ENCODE peak calls at places on chromosomes 7 and 10, in nine cellular contexts. V is IMR-90, S is H7, C is fibroblast of lung, H is mammary epithelial cell, R is adrenal gland, Z is SJCRH30, L is thoracic aorta, Q is lower lobe of right lung. U is an unnamed sample.

GRCh38 chr7:44284216-44284615 is 41.2 kb downstream of the CAMK2B start:
- DNase-seq in R (peak; percentile 1), H (no peak), L (no peak), Z (peak; percentile 5), S (no peak), Q (peak; percentile 38), V (peak; percentile 40), C (peak; percentile 18), U (no peak)

GRCh38 chr10:60295028-60295937 is 94.4 kb downstream of the ANK3 start:
- DNase-seq in V (no peak), L (no peak), Q (no peak), H (no peak), C (no peak), Z (no peak), R (no peak), S (no peak), U (no peak)

GRCh38 chr10:48885376-48885775 is 54.3 kb downstream of the LRRC18 start:
- DNase-seq in H (no peak), L (no peak), R (peak; percentile 23), S (peak; percentile 69), C (peak; percentile 0), Q (no peak), Z (peak; percentile 7), V (no peak), U (no peak)

GRCh38 chr7:149733554-149734513 is 39.6 kb downstream of the ZNF467 start:
- DNase-seq in Z (no peak), L (no peak), H (no peak), C (no peak), Q (peak; percentile 45), R (no peak), S (no peak), V (no peak), U (no peak)

GRCh38 chr7:89593125-89593524 is 561.1 kb upstream of the STEAP1 start:
- DNase-seq in L (no peak), C (no peak), R (no peak), Z (no peak), S (no peak), H (no peak), V (no peak), Q (no peak), U (no peak)

GRCh38 chr7:17663056-17663675 is 277.1 kb downstream of the SNX13 start:
- DNase-seq in Z (no peak), Q (no peak), L (no peak), R (no peak), V (peak; percentile 89), S (no peak), C (peak; percentile 93), H (peak; percentile 69), U (no peak)

GRCh38 chr10:71621783-71622526 is 97.6 kb downstream of the C10orf105 start:
- DNase-seq in S (peak; percentile 64), H (peak; percentile 17), Q (no peak), Z (peak; percentile 60), R (peak; percentile 77), C (peak; percentile 73), V (peak; percentile 36), L (no peak), U (no peak)

GRCh38 chr10:82211331-82211730 is 336.3 kb downstream of the NRG3 start:
- DNase-seq in C (no peak), Q (no peak), L (no peak), H (no peak), V (no peak), Z (no peak), S (no peak), R (no peak), U (no peak)

GRCh38 chr7:123598657-123599056 is 3.0 kb upstream of the ASB15 start:
- DNase-seq in L (no peak), R (no peak), H (no peak), C (no peak), V (no peak), S (no peak), Z (no peak), Q (no peak), U (no peak)

GRCh38 chr10:69504576-69505250 is 53.4 kb downstream of the TSPAN15 start:
- DNase-seq in S (peak; percentile 40), V (no peak), H (no peak), Z (no peak), Q (peak; percentile 38), L (no peak), C (no peak), R (no peak), U (no peak)

GRCh38 chr10:69508738-69509340 is 57.6 kb downstream of the TSPAN15 start:
- DNase-seq in L (no peak), S (no peak), Q (no peak), V (no peak), Z (no peak), C (no peak), R (no peak), H (no peak), U (no peak)

GRCh38 chr10:69506487-69506833 is 55.2 kb downstream of the TSPAN15 start:
- DNase-seq in C (no peak), V (no peak), R (no peak), Z (no peak), L (no peak), H (no peak), Q (no peak), S (peak; percentile 50), U (no peak)

GRCh38 chr10:69505636-69506318 is 54.5 kb downstream of the TSPAN15 start:
- DNase-seq in R (no peak), C (no peak), H (no peak), Q (no peak), Z (no peak), V (no peak), S (peak; percentile 24), L (no peak), U (no peak)

DNA sequence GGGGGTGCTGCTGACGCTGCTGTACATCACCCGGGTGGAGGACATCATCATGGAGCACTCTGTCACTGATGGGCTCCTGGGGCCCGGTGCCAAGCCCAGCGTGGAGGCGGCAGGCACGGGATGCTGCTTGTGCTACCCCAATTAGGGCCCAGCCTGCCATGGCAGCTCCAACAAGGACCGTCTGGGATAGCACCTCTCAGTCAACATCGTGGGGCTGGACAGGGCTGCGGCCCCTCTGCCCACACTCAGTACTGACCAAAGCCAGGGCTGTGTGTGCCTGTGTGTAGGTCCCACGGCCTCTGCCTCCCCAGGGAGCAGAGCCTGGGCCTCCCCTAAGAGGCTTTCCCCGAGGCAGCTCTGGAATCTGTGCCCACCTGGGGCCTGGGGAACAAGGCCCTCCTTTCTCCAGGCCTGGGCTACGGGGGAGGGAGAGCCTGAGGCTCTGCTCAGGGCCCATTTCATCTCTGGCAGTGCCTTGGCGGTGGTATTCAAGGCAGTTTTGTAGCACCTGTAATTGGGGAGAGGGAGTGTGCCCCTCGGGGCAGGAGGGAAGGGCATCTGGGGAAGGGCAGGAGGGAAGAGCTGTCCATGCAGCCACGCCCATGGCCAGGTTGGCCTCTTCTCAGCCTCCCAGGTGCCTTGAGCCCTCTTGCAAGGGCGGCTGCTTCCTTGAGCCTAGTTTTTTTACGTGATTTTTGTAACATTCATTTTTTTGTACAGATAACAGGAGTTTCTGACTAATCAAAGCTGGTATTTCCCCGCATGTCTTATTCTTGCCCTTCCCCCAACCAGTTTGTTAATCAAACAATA is 55.8 kb downstream of the TSPAN15 start:
- DNase-seq in V (no peak), S (peak; percentile 72), C (no peak), H (no peak), Z (no peak), R (no peak), Q (no peak), L (no peak), U (no peak)
- H3K4me3 ChIP-seq in V (no peak overlapping the region), S (no peak overlapping the region), C (no peak overlapping the region), H (no peak overlapping the region), Z (no peak overlapping the region), R (no peak overlapping the region), Q (no peak overlapping the region), L (no peak overlapping the region), U (no peak overlapping the region)

DNA sequence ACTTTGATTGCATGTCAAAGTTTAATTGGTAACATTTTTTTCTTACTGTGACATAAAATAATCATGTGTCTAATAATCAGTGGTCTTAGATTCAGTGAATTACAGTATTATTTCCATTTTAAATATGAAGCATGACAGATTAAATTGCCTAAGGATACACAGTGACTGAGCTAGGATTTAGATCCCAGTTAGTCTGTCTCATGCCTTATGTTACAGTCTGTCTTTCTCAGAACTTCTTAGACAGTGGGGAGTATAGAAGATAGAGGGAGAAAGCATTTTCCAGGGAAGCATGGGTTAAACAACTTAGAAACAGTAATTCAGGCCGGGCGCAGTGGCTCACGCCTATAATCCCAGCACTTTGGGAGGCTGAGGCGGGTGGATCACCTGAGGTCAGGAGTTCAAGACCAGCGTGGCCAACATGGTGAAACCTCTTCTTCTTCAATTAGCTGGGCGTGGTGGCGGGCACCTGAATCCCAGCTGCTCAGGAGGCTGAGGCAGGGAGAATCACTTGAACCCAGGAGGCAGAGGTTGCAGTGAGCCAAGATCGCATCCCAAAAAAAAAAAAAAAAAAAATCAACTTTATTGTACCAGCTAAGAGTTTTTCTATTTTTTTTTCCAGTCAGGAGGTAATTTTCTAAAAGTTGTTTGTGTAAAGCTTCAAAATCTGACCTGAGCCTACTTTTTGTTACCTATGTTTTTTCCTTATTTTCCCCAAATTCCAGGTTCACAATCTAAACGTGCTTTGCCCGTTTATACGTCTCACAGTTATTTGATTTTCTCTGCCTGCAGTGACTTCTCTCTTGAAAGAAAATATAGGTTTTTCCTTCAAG is 3.3 kb downstream of the CASD1 start:
- DNase-seq in R (no peak), H (no peak), C (no peak), Q (no peak), V (no peak), S (no peak), L (no peak), Z (peak; percentile 20), U (no peak)
- H3K4me3 ChIP-seq in R (no peak overlapping the region), H (no peak overlapping the region), C (no peak overlapping the region), Q (no peak overlapping the region), V (no peak overlapping the region), S (no peak overlapping the region), L (no peak overlapping the region), Z (no peak overlapping the region), U (peak overlapping the region; percentile 91)

GRCh38 chr7:150740053-150740452 is 2.8 kb downstream of the GIMAP5 start:
- DNase-seq in Q (no peak), C (no peak), H (peak; percentile 18), S (no peak), Z (no peak), R (no peak), V (no peak), L (no peak), U (no peak)
- H3K4me3 ChIP-seq in Q (peak overlapping the region; percentile 68), C (no peak overlapping the region), H (no peak overlapping the region), S (no peak overlapping the region), Z (no peak overlapping the region), R (no peak overlapping the region), V (no peak overlapping the region), L (peak overlapping the region; percentile 69), U (no peak overlapping the region)

GRCh38 chr7:6221340-6222319 is 50.8 kb downstream of the CYTH3 start:
- DNase-seq in H (no peak), Z (no peak), L (no peak), Q (no peak), C (peak; percentile 66), V (peak; percentile 46), S (no peak), R (no peak), U (no peak)

GRCh38 chr7:6227294-6227846 is 45.1 kb downstream of the CYTH3 start:
- DNase-seq in S (no peak), Z (no peak), V (peak; percentile 51), Q (no peak), L (no peak), H (no peak), C (peak; percentile 53), R (no peak), U (peak; percentile 81)

GRCh38 chr7:6228865-6229264 is 43.6 kb downstream of the CYTH3 start:
- DNase-seq in C (peak; percentile 37), S (no peak), R (no peak), L (no peak), H (no peak), Q (no peak), Z (peak; percentile 65), V (peak; percentile 74), U (no peak)

GRCh38 chr7:6228363-6228762 is 44.1 kb downstream of the CYTH3 start:
- DNase-seq in Q (no peak), Z (peak; percentile 46), H (no peak), V (peak; percentile 33), C (peak; percentile 41), S (peak; percentile 61), L (no peak), R (no peak), U (no peak)

GRCh38 chr7:6226194-6226799 is 46.1 kb downstream of the CYTH3 start:
- DNase-seq in R (no peak), C (peak; percentile 78), L (no peak), Q (no peak), S (no peak), V (peak; percentile 82), H (no peak), Z (no peak), U (peak; percentile 59)
- H3K4me3 ChIP-seq in R (no peak overlapping the region), C (no peak overlapping the region), L (no peak overlapping the region), Q (no peak overlapping the region), S (no peak overlapping the region), V (no peak overlapping the region), H (no peak overlapping the region), Z (no peak overlapping the region), U (peak overlapping the region; percentile 46)

U was measured in SK-N-MC.